ENCODE peak calls at places on chromosome 21, in four cellular contexts. One of them, this sample, is unnamed.

GRCh38 chr21:38988211-38989096 is 182.7 kb downstream of the ETS2 start:
- DNase-seq in right lobe of liver: no peak
- DNase-seq in nephron progenitor cell: no peak
- DNase-seq in RWPE1: no peak
- DNase-seq in this sample: no peak

GRCh38 chr21:39575778-39576177 is 37.0 kb upstream of the B3GALT5 start:
- DNase-seq in RWPE1: peak
- DNase-seq in right lobe of liver: no peak
- DNase-seq in nephron progenitor cell: no peak
- DNase-seq in this sample: no peak

GRCh38 chr21:14718957-14719356 is 172.8 kb upstream of the SAMSN1 start:
- DNase-seq in right lobe of liver: no peak
- DNase-seq in RWPE1: no peak
- DNase-seq in nephron progenitor cell: no peak
- DNase-seq in this sample: no peak

GRCh38 chr21:43702785-43703067 is 16.2 kb upstream of the PDXK start:
- DNase-seq in nephron progenitor cell: no peak
- DNase-seq in right lobe of liver: no peak
- DNase-seq in RWPE1: peak
- DNase-seq in this sample: no peak

GRCh38 chr21:45338326-45339017 is 50.8 kb upstream of the POFUT2 start:
- DNase-seq in right lobe of liver: peak
- DNase-seq in RWPE1: no peak
- DNase-seq in nephron progenitor cell: no peak
- DNase-seq in this sample: no peak

GRCh38 chr21:44572959-44573583 is 458 bp upstream of the KRTAP10-4 start:
- DNase-seq in nephron progenitor cell: no peak
- DNase-seq in right lobe of liver: no peak
- DNase-seq in RWPE1: no peak
- DNase-seq in this sample: no peak

GRCh38 chr21:15848632-15849031 is 118.8 kb downstream of the USP25 start:
- DNase-seq in RWPE1: peak
- DNase-seq in nephron progenitor cell: no peak
- DNase-seq in right lobe of liver: no peak
- DNase-seq in this sample: no peak

GRCh38 chr21:30126575-30126974 is 40.0 kb downstream of the CLDN17 start:
- DNase-seq in right lobe of liver: no peak
- DNase-seq in nephron progenitor cell: no peak
- DNase-seq in RWPE1: peak
- DNase-seq in this sample: no peak

GRCh38 chr21:41345934-41346685 is 15.7 kb upstream of the MX2 start:
- DNase-seq in right lobe of liver: no peak
- DNase-seq in RWPE1: no peak
- DNase-seq in nephron progenitor cell: no peak
- DNase-seq in this sample: no peak

GRCh38 chr21:18468775-18469174 is 65.2 kb upstream of the TMPRSS15 start:
- DNase-seq in RWPE1: no peak
- DNase-seq in right lobe of liver: no peak
- DNase-seq in nephron progenitor cell: no peak
- DNase-seq in this sample: no peak

GRCh38 chr21:31566061-31566460 is 93.4 kb upstream of the SOD1 start:
- DNase-seq in RWPE1: no peak
- DNase-seq in nephron progenitor cell: no peak
- DNase-seq in right lobe of liver: no peak
- DNase-seq in this sample: no peak
- TF ChIP-seq CTCF in RWPE1: no peak
- TF ChIP-seq CTCF in nephron progenitor cell: no peak
- TF ChIP-seq CTCF in right lobe of liver: no peak
- TF ChIP-seq CTCF in this sample: no peak

GRCh38 chr21:21373969-21374368 is 375.8 kb downstream of the NCAM2 start:
- DNase-seq in nephron progenitor cell: no peak
- DNase-seq in RWPE1: no peak
- DNase-seq in right lobe of liver: no peak
- DNase-seq in this sample: no peak
- TF ChIP-seq CTCF in nephron progenitor cell: no peak
- TF ChIP-seq CTCF in RWPE1: peak
- TF ChIP-seq CTCF in right lobe of liver: peak
- TF ChIP-seq CTCF in this sample: no peak

GRCh38 chr21:42574234-42575027 is 60.8 kb downstream of the SLC37A1 start:
- DNase-seq in right lobe of liver: no peak
- DNase-seq in RWPE1: peak
- DNase-seq in nephron progenitor cell: no peak
- DNase-seq in this sample: no peak
- TF ChIP-seq CTCF in right lobe of liver: peak
- TF ChIP-seq CTCF in RWPE1: no peak
- TF ChIP-seq CTCF in nephron progenitor cell: peak
- TF ChIP-seq CTCF in this sample: no peak

GRCh38 chr21:27466175-27466574 is 499.3 kb upstream of the ADAMTS5 start:
- DNase-seq in nephron progenitor cell: no peak
- DNase-seq in RWPE1: no peak
- DNase-seq in right lobe of liver: no peak
- DNase-seq in this sample: no peak
- TF ChIP-seq CTCF in nephron progenitor cell: no peak
- TF ChIP-seq CTCF in RWPE1: no peak
- TF ChIP-seq CTCF in right lobe of liver: no peak
- TF ChIP-seq CTCF in this sample: no peak

GRCh38 chr21:31509108-31510017 is 150.1 kb upstream of the SOD1 start:
- DNase-seq in RWPE1: peak
- DNase-seq in nephron progenitor cell: peak
- DNase-seq in right lobe of liver: no peak
- DNase-seq in this sample: no peak
- TF ChIP-seq CTCF in RWPE1: no peak
- TF ChIP-seq CTCF in nephron progenitor cell: no peak
- TF ChIP-seq CTCF in right lobe of liver: no peak
- TF ChIP-seq CTCF in this sample: no peak

GRCh38 chr21:28018741-28019669 is 973.7 kb downstream of the LTN1 start:
- DNase-seq in nephron progenitor cell: no peak
- DNase-seq in RWPE1: no peak
- DNase-seq in right lobe of liver: peak
- DNase-seq in this sample: no peak
- TF ChIP-seq CTCF in nephron progenitor cell: no peak
- TF ChIP-seq CTCF in RWPE1: peak
- TF ChIP-seq CTCF in right lobe of liver: no peak
- TF ChIP-seq CTCF in this sample: no peak

DNA sequence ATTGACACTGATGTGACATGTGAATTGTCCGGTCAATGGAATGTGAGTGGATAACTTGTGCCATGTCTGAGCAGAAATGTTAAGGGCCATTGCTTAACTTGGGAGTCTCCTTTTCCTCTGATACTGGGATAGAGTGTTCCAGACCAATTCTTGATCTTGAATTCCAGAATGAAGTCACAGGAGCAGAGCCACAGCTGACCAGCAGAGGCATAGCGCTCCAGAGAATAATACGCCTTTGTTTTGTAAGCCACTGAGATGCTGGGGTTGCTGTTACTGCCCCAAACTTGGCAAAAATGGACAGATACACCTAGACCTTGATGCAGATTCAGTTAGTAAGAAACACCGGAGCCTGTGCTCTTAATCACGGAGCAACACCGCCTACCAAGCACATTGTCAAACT is 6.3 kb downstream of the KCNJ6 start:
- DNase-seq in RWPE1: no peak
- DNase-seq in nephron progenitor cell: no peak
- DNase-seq in right lobe of liver: no peak
- DNase-seq in this sample: no peak
- TF ChIP-seq CTCF in RWPE1: no peak
- TF ChIP-seq CTCF in nephron progenitor cell: no peak
- TF ChIP-seq CTCF in right lobe of liver: no peak
- TF ChIP-seq CTCF in this sample: no peak

This sample was measured in omental fat pad.